ENCODE peak calls at places on chromosomes 7 and 10, in seven cellular contexts. J is mammary epithelial cell, E is IMR-90, F is H9, A is astrocyte, W is fibroblast of lung, D is PC-9. X is an unnamed sample.

GRCh38 chr7:117296066-117296465 is 26.8 kb downstream of the WNT2 start:
- DNase-seq in A (no peak), F (no peak), J (peak; percentile 42), D (no peak), E (no peak), W (no peak), X (peak; percentile 42)

GRCh38 chr10:37865957-37866671 is 8.7 kb upstream of the ZNF248 start:
- DNase-seq in E (no peak), D (no peak), W (no peak), F (no peak), A (no peak), J (no peak), X (no peak)

GRCh38 chr10:104036518-104037260 is 49.0 kb downstream of the COL17A1 start:
- DNase-seq in F (no peak), J (no peak), D (no peak), A (no peak), W (no peak), E (no peak), X (no peak)

GRCh38 chr7:15306286-15306685 is 255.5 kb downstream of the AGMO start:
- DNase-seq in F (no peak), D (no peak), E (no peak), A (no peak), W (no peak), J (no peak), X (no peak)

GRCh38 chr7:101558742-101559325 is 70.3 kb downstream of the MYL10 start:
- DNase-seq in A (no peak), D (no peak), W (no peak), F (peak; percentile 30), J (no peak), E (no peak), X (peak; percentile 11)

GRCh38 chr7:37323912-37324430 is 124.7 kb downstream of the ELMO1 start:
- DNase-seq in W (no peak), J (no peak), F (no peak), A (no peak), D (no peak), E (no peak), X (no peak)

GRCh38 chr10:10826125-10826524 is 191.5 kb upstream of the CELF2 start:
- DNase-seq in E (peak; percentile 97), D (no peak), J (peak; percentile 81), A (peak; percentile 97), W (peak; percentile 71), F (no peak), X (no peak)

GRCh38 chr10:13801156-13801906 is 214.6 kb downstream of the PRPF18 start:
- DNase-seq in A (no peak), W (no peak), J (no peak), E (no peak), D (no peak), F (no peak), X (no peak)

GRCh38 chr10:43857206-43857952 is 208.7 kb upstream of the ZNF32 start:
- DNase-seq in W (peak; percentile 85), E (peak; percentile 95), A (peak; percentile 96), F (no peak), J (peak; percentile 24), D (peak; percentile 27), X (no peak)
- H2AFZ ChIP-seq in W (no peak overlapping the region), E (no peak overlapping the region), A (no peak overlapping the region), F (no peak overlapping the region), J (no peak overlapping the region), D (no peak overlapping the region), X (no peak overlapping the region)

DNA sequence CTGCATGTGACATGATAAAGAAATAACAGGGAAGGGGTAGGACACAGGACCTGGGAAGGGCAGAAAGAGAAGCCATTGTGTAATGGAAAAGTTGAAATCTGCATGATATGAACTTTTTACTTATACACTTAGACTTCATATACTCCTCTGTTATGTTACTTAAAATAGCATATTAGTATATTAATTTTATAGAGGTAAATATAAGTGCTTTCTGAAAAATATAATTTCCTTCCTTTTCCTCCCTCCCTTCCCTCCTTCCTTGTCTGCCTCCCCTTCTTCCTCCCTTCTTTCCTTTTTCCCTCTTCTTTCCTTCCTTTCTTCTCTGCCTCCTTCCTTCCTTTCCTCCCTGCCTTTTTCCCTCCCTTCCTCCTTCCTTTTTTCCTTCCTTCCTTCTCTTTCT is 363.7 kb downstream of the CALN1 start:
- DNase-seq in A (no peak), D (no peak), F (no peak), W (no peak), E (no peak), J (no peak), X (no peak)
- H2AFZ ChIP-seq in A (no peak overlapping the region), D (no peak overlapping the region), F (no peak overlapping the region), W (no peak overlapping the region), E (no peak overlapping the region), J (no peak overlapping the region), X (no peak overlapping the region)

DNA sequence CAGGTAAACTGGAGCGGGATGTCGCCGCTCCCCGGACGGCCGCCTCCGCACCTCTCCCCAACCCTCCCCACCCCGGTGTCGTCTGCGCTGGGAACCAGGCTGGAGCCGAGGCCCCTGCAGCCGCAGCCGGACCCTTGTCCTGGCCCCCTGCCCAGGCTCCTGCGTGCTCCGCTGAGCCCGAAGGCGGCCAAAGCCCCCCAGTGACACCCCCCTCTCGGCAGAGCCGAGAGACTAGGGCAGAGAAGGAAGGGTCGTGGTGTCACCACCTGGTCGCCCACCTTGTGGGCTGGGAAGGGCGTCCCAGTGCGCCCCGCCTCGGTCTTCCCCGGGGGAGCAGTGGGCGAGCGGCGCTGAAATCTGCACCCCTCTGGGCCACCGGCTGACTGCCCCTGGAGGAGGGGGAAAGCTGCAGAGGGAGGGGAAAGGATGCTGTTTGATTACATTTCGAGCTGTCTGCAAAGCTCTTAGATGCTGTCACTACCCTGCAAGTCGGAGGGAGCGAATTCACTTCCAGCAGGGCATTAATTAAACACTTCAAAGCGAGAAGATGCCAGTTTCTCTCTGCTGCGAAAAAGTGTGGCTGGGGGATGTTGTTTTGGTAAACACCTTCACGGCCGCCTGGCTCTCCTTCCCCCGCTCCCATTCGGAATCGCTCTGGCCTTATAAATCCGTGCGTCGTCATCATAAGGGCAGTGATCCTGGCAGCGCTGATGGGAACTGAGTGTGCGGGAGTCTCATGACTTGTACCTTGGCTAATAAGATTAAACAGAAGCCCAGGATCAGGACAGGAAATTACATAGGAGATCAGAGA is 622 bp downstream of the DYNC1I1 start:
- DNase-seq in D (no peak), F (peak; percentile 29), A (peak; percentile 15), W (peak; percentile 14), E (no peak), J (peak; percentile 2), X (peak; percentile 54)
- H2AFZ ChIP-seq in D (peak overlapping the region; percentile 83), F (no peak overlapping the region), A (peak overlapping the region; percentile 89), W (peak overlapping the region; percentile 67), E (peak overlapping the region; percentile 64), J (peak overlapping the region; percentile 89), X (peak overlapping the region; percentile 95)

GRCh38 chr10:120575411-120575810 is 118.4 kb downstream of the PLPP4 start:
- DNase-seq in W (no peak), D (no peak), E (no peak), F (no peak), J (no peak), A (no peak), X (no peak)

GRCh38 chr10:120574986-120575385 is 118.0 kb downstream of the PLPP4 start:
- DNase-seq in D (no peak), E (no peak), W (no peak), F (no peak), J (no peak), A (no peak), X (no peak)

GRCh38 chr10:120573355-120573754 is 116.3 kb downstream of the PLPP4 start:
- DNase-seq in D (no peak), A (no peak), W (no peak), J (no peak), E (no peak), F (no peak), X (no peak)

GRCh38 chr10:120571256-120571655 is 114.2 kb downstream of the PLPP4 start:
- DNase-seq in W (no peak), A (no peak), F (no peak), J (no peak), D (no peak), E (no peak), X (no peak)

DNA sequence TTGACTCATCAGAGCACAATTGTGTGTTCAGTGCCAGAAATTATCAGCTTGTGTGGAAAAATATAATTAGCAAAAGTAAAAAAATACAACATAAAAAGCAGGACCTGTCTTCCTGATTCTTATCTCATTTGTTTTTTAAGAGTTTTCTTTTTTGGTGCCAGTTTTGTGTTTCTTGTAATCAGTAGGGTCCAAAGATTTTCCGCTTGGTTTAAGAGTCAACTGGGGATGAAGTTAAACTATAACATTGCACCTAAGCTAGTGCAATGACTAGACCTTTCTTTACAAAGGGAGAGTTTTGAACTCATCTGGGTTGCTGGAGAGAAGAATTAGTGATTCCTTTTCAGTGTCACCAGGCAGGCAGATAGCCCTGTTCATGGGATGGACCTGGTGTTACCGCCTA is 113.4 kb downstream of the PLPP4 start:
- DNase-seq in D (no peak), F (no peak), J (no peak), E (no peak), A (no peak), W (no peak), X (no peak)
- H2AFZ ChIP-seq in D (no peak overlapping the region), F (no peak overlapping the region), J (no peak overlapping the region), E (no peak overlapping the region), A (no peak overlapping the region), W (no peak overlapping the region), X (no peak overlapping the region)

GRCh38 chr10:69051710-69052487 is 36.0 kb upstream of the SRGN start:
- DNase-seq in E (no peak), A (no peak), D (no peak), F (no peak), J (no peak), W (no peak), X (peak; percentile 33)
- H2AFZ ChIP-seq in E (no peak overlapping the region), A (no peak overlapping the region), D (no peak overlapping the region), F (no peak overlapping the region), J (no peak overlapping the region), W (no peak overlapping the region), X (peak overlapping the region; percentile 63)

X was measured in GM23338.